ENCODE peak calls at places on chromosome 12, in four cellular contexts. One of them, this sample, is unnamed. For H3K27me3, the result is how much of the 10 kb centered on the place peaks cover.

GRCh38 chr12:78746001-78746400 is 118.6 kb upstream of the SYT1 start:
- DNase-seq in HepG2: no peak
- DNase-seq in GM12878: no peak
- DNase-seq in SK-N-SH: no peak
- DNase-seq in this sample: no peak

GRCh38 chr12:45299132-45299692 is 83.3 kb downstream of the ANO6 start:
- DNase-seq in HepG2: no peak
- DNase-seq in GM12878: no peak
- DNase-seq in SK-N-SH: no peak
- DNase-seq in this sample: no peak

GRCh38 chr12:81077686-81078441 is at the start of gene ACSS3:
- DNase-seq in SK-N-SH: peak
- DNase-seq in HepG2: peak
- DNase-seq in GM12878: no peak
- DNase-seq in this sample: peak

GRCh38 chr12:131547560-131547959 is 163.3 kb upstream of the SFSWAP start:
- DNase-seq in HepG2: no peak
- DNase-seq in GM12878: no peak
- DNase-seq in SK-N-SH: no peak
- DNase-seq in this sample: no peak

GRCh38 chr12:101803978-101804377 is 26.8 kb downstream of the GNPTAB start:
- DNase-seq in SK-N-SH: no peak
- DNase-seq in HepG2: no peak
- DNase-seq in GM12878: no peak
- DNase-seq in this sample: no peak

GRCh38 chr12:109054520-109054919 is 2.1 kb downstream of the USP30 start:
- DNase-seq in SK-N-SH: no peak
- DNase-seq in GM12878: no peak
- DNase-seq in HepG2: no peak
- DNase-seq in this sample: no peak

GRCh38 chr12:76784600-76785051 is 20.7 kb downstream of the ZDHHC17 start:
- DNase-seq in GM12878: no peak
- DNase-seq in HepG2: no peak
- DNase-seq in SK-N-SH: no peak
- DNase-seq in this sample: no peak

GRCh38 chr12:62215506-62215905 is 44.7 kb upstream of the USP15 start:
- DNase-seq in GM12878: no peak
- DNase-seq in HepG2: no peak
- DNase-seq in SK-N-SH: no peak
- DNase-seq in this sample: no peak

GRCh38 chr12:22101749-22102243 is 55.8 kb downstream of the CMAS start:
- DNase-seq in SK-N-SH: no peak
- DNase-seq in HepG2: no peak
- DNase-seq in GM12878: no peak
- DNase-seq in this sample: no peak

GRCh38 chr12:96487214-96487613 is 2.2 kb upstream of the CFAP54 start:
- DNase-seq in GM12878: no peak
- DNase-seq in SK-N-SH: no peak
- DNase-seq in HepG2: no peak
- DNase-seq in this sample: no peak

GRCh38 chr12:70641691-70642090 is 4.5 kb upstream of the PTPRB start:
- DNase-seq in GM12878: no peak
- DNase-seq in SK-N-SH: no peak
- DNase-seq in HepG2: no peak
- DNase-seq in this sample: no peak

GRCh38 chr12:116529048-116529447 is 30.1 kb upstream of the MAP1LC3B2 start:
- DNase-seq in HepG2: peak
- DNase-seq in GM12878: no peak
- DNase-seq in SK-N-SH: no peak
- DNase-seq in this sample: no peak

GRCh38 chr12:50110762-50111416 is 1.1 kb upstream of the COX14 start:
- DNase-seq in GM12878: peak
- DNase-seq in SK-N-SH: no peak
- DNase-seq in HepG2: peak
- DNase-seq in this sample: no peak

GRCh38 chr12:1809606-1810140 is 10.7 kb upstream of the LRTM2 start:
- DNase-seq in GM12878: no peak
- DNase-seq in SK-N-SH: no peak
- DNase-seq in HepG2: no peak
- DNase-seq in this sample: no peak

GRCh38 chr12:10722905-10723866 is at the start of gene YBX3:
- DNase-seq in SK-N-SH: peak
- DNase-seq in HepG2: peak
- DNase-seq in GM12878: no peak
- DNase-seq in this sample: peak

GRCh38 chr12:34404377-34405285 is 382.3 kb downstream of the ALG10 start:
- DNase-seq in HepG2: no peak
- DNase-seq in GM12878: no peak
- DNase-seq in SK-N-SH: peak
- DNase-seq in this sample: no peak

GRCh38 chr12:116551952-116552749 is 7.0 kb upstream of the MAP1LC3B2 start:
- DNase-seq in SK-N-SH: no peak
- DNase-seq in HepG2: no peak
- DNase-seq in GM12878: no peak
- DNase-seq in this sample: no peak

GRCh38 chr12:107027304-107028053 is 40.5 kb upstream of the MTERF2 start:
- DNase-seq in GM12878: no peak
- DNase-seq in HepG2: peak
- DNase-seq in SK-N-SH: peak
- DNase-seq in this sample: no peak

GRCh38 chr12:50145439-50145838 is 21.7 kb downstream of the CERS5 start:
- DNase-seq in GM12878: no peak
- DNase-seq in SK-N-SH: no peak
- DNase-seq in HepG2: no peak
- DNase-seq in this sample: no peak

GRCh38 chr12:123726244-123726643 is 14.1 kb downstream of the ATP6V0A2 start:
- DNase-seq in SK-N-SH: no peak
- DNase-seq in HepG2: no peak
- DNase-seq in GM12878: no peak
- DNase-seq in this sample: no peak

GRCh38 chr12:44640831-44641230 is 235.3 kb downstream of the NELL2 start:
- DNase-seq in GM12878: no peak
- DNase-seq in HepG2: no peak
- DNase-seq in SK-N-SH: no peak
- DNase-seq in this sample: no peak

GRCh38 chr12:109744991-109745942 is 31.6 kb downstream of the FAM222A start:
- DNase-seq in HepG2: no peak
- DNase-seq in GM12878: no peak
- DNase-seq in SK-N-SH: peak
- DNase-seq in this sample: no peak

GRCh38 chr12:3604281-3604680 is 113.3 kb downstream of the PRMT8 start:
- DNase-seq in GM12878: no peak
- DNase-seq in SK-N-SH: peak
- DNase-seq in HepG2: no peak
- DNase-seq in this sample: no peak

DNA sequence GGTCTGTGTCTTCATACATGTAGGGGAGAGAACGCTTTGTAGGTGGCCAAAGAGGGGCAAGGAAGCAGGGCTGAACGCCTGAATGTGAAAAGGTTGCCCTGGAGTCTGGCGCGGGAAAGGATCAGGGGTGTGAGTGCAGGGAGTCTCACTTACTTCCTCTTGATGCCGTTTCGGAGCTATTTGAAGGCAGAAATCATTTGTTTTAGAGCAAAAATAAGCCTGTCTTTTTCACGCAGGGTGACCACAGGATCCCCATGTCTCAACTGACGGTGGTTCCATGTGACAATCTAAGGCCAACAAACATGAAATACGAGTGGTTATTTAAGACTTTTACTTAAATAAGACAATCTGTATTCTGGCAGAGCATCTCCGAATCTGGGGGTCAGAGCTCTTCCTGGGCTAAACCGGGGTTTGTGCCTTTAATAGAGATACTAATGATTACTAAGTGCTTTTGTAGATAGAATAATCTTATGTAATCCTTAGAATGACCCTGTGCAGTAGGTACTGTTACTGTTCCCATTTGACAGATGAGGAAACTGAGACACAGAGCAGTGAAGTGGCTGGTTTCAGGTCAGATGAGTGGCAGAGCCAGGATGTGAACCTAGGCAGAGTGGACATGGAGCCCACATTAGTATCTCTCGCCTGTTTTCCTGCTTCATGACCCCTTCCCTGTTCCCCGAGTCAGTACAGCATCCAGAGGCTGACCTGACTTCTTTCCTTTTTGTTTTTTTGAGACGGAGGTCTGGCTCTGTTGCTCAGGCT is 1.9 kb downstream of the BRI3BP start:
- DNase-seq in HepG2: no peak
- DNase-seq in GM12878: peak
- DNase-seq in SK-N-SH: no peak
- DNase-seq in this sample: no peak
- H3K9ac ChIP-seq in HepG2: peak
- H3K9ac ChIP-seq in GM12878: peak
- H3K9ac ChIP-seq in SK-N-SH: no peak
- H3K9ac ChIP-seq in this sample: peak

DNA sequence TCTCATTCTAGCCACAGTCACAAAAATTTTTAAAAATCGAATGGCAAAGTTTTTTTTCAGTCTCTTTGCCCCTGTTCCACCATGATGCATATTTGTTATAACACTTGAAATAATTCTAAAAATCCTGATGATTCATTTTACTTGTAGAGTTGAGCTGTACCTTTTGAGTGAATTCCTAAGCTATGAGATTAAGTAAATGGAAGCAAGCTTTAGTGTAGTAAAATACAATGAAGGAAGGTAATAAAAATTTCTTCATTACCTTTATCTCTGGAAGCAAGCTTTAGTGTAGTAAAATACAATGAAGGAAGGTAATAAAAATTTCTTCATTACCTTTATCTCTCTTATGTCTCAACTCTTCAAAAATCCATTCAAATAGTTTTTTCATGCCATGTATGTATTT is 46.1 kb downstream of the TMTC3 start:
- DNase-seq in HepG2: no peak
- DNase-seq in SK-N-SH: no peak
- DNase-seq in GM12878: no peak
- DNase-seq in this sample: no peak
- TF ChIP-seq YY1 in HepG2: no peak
- TF ChIP-seq YY1 in SK-N-SH: peak
- TF ChIP-seq YY1 in GM12878: no peak
- TF ChIP-seq YY1 in this sample: no peak

DNA sequence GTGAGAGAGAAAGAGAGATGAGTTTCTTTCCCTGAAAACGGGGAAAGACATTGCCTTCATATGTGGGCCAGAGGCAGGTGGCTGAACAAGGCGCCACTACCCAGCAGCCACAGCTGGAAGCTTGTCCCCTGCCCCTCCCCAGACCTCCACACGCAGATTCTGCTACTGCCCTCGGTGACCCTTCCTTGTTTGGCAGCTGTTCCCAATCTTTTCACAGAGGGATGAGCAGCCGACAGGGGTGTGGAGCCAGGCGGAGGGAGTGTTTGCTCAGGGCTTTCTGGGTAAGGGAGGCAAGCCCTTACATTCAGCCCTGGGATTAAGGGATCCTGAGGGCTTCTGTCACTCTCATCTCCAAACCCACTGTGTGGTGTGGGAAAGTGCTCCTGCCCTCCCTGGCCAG is 4.5 kb upstream of the KRT4 start:
- DNase-seq in SK-N-SH: no peak
- DNase-seq in HepG2: no peak
- DNase-seq in GM12878: no peak
- DNase-seq in this sample: no peak
- H3K27me3 ChIP-seq in SK-N-SH: under half
- H3K27me3 ChIP-seq in HepG2: under half
- H3K27me3 ChIP-seq in GM12878: under half
- H3K27me3 ChIP-seq in this sample: under half

DNA sequence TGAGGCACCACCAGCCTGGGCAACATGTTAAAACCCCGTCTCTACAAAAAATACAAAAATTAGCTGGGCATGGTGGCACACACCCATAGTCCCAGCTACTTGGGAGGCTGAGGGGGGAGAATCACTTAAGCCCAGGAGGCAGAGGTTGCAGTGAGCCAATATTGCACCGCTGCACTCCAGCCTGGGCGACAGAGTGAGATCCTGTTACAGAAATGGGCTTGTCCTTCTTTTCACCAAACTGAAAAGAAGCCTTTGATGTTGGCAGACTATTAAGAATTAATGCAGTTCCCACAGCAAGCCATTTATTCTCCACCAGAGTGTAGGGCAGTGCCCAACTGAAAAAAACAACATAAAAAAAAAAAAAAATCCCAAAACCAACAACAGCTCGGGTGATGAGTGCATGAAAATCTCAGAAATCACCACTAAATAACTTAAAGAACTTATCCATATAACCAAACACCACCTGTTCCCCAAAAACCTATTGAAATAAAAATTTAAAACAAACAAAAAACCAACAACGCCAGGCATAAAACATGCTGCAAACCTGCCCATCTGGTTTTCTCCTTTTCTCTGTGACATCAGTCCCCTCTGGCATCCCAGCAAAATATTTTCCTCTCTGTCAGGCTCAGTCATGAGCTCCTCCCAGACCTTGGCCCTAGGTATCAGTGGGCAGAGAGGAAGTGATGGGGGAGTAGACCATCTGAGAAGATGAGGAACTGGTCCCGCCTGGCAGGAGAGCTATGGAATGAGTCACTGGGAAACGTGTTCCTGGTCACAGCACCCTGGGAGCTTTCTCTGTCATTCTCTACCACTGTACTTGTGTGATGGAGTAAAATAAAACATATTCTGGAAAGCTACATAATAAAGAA is 4.8 kb upstream of the SRSF9 start:
- DNase-seq in HepG2: no peak
- DNase-seq in SK-N-SH: peak
- DNase-seq in GM12878: no peak
- DNase-seq in this sample: no peak
- H3K9ac ChIP-seq in HepG2: no peak
- H3K9ac ChIP-seq in SK-N-SH: peak
- H3K9ac ChIP-seq in GM12878: no peak
- H3K9ac ChIP-seq in this sample: no peak

DNA sequence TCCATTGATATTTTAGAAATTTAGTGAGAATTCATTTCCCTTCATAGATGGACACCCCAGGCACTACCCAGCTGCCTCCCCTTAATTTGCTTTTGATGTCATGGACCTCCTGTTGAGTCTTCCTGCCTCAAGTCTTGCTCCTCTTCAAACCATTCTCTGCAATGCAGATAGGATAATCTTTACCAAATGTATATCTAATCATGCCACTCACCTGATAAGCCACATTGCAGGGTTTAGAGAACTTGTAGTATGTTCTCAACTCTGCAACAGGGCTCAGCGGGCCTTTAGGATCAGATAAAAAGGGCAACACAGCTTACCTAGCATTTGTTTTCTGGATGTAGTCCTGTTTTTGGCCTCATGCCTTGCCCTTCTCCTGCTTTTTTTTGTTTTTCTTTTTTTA is 234.5 kb downstream of the EMP1 start:
- DNase-seq in HepG2: no peak
- DNase-seq in SK-N-SH: no peak
- DNase-seq in GM12878: no peak
- DNase-seq in this sample: no peak
- TF ChIP-seq YY1 in HepG2: no peak
- TF ChIP-seq YY1 in SK-N-SH: no peak
- TF ChIP-seq YY1 in GM12878: no peak
- TF ChIP-seq YY1 in this sample: no peak